ENCODE peak calls at places on chromosomes 12 and 14, in nine cellular contexts. C is A549, Z is OCI-LY7, X is NCI-H1436, F is RPMI7951, H is NCI-H526, B is T follicular helper cell, R is T-helper 9 cell, P is EL. N is an unnamed sample.

GRCh38 chr14:103118019-103118662 is 5.1 kb upstream of the TNFAIP2 start:
- DNase-seq in F (no peak), C (no peak), X (peak), B (no peak), H (peak), R (no peak), P (no peak), Z (no peak), N (no peak)

GRCh38 chr12:27385756-27386155 is 53.1 kb downstream of the BMAL2 start:
- DNase-seq in Z (no peak), R (no peak), P (no peak), X (no peak), B (no peak), C (no peak), H (no peak), F (no peak), N (no peak)

GRCh38 chr14:35196571-35196970 is 74.2 kb downstream of the PRORP start:
- DNase-seq in B (no peak), R (no peak), Z (no peak), C (peak), H (no peak), X (no peak), F (peak), P (peak), N (no peak)

GRCh38 chr12:92224685-92225331 is 79.2 kb upstream of the BTG1 start:
- DNase-seq in F (peak), P (peak), H (no peak), Z (no peak), C (peak), X (no peak), R (no peak), B (no peak), N (peak)

GRCh38 chr14:65267856-65268255 is 144.7 kb upstream of the FUT8 start:
- DNase-seq in Z (no peak), H (no peak), X (no peak), C (no peak), F (no peak), B (no peak), P (no peak), R (no peak), N (no peak)

GRCh38 chr12:2739832-2740641 is 54.7 kb upstream of the FKBP4 start:
- DNase-seq in Z (peak), P (peak), X (no peak), H (peak), R (no peak), C (peak), B (no peak), F (peak), N (peak)

GRCh38 chr14:71551291-71551955 is 380.8 kb upstream of the RGS6 start:
- DNase-seq in R (no peak), H (no peak), B (no peak), C (no peak), F (peak), P (peak), Z (peak), X (no peak), N (no peak)

GRCh38 chr12:53052419-53053222 is 2.8 kb downstream of the TNS2 start:
- DNase-seq in B (no peak), Z (no peak), P (peak), H (no peak), X (no peak), F (peak), C (peak), R (no peak), N (peak)

GRCh38 chr12:120687570-120688289 is 781 bp downstream of the MLEC start:
- DNase-seq in R (no peak), C (no peak), F (no peak), Z (peak), B (no peak), X (no peak), H (peak), P (peak), N (no peak)

GRCh38 chr14:53144244-53144643 is 8.9 kb downstream of the DDHD1 start:
- DNase-seq in P (no peak), B (no peak), H (no peak), R (no peak), F (no peak), C (no peak), X (no peak), Z (no peak), N (no peak)

GRCh38 chr14:69043007-69043444 is 63.9 kb upstream of the ACTN1 start:
- DNase-seq in H (no peak), Z (no peak), X (no peak), F (peak), C (no peak), B (no peak), R (no peak), P (no peak), N (no peak)

GRCh38 chr12:49698619-49699545 is 8.3 kb downstream of the FMNL3 start:
- DNase-seq in H (no peak), Z (peak), B (no peak), F (peak), P (peak), X (no peak), C (no peak), R (no peak), N (no peak)

GRCh38 chr14:65421201-65421981 is 8.9 kb downstream of the FUT8 start:
- DNase-seq in C (peak), R (no peak), H (no peak), B (no peak), X (no peak), F (peak), P (peak), Z (no peak), N (no peak)

GRCh38 chr14:95524706-95525512 is 8.5 kb upstream of the SYNE3 start:
- DNase-seq in R (no peak), C (no peak), B (no peak), Z (no peak), F (no peak), H (no peak), X (no peak), P (peak), N (no peak)

GRCh38 chr12:66885115-66885875 is 206.4 kb upstream of the GRIP1 start:
- DNase-seq in H (no peak), R (no peak), C (no peak), B (no peak), F (no peak), Z (no peak), X (no peak), P (no peak), N (no peak)

GRCh38 chr12:6603095-6603567 is 4.0 kb downstream of the CHD4 start:
- DNase-seq in R (peak), C (no peak), Z (peak), H (peak), B (no peak), P (peak), X (no peak), F (peak), N (no peak)